ENCODE peak calls at places on chromosomes 12 and 14, in nine cellular contexts. I is CD8-positive, alpha-beta T cell; Y is PC-9; A is Peyer's patch; Z is tibial nerve; K is SK-N-SH; J is cardiac muscle cell; B is coronary artery; F is ovary. S is an unnamed sample.
A peak's percentile ranks its signal among the peaks of the same experiment; 100 is the strongest.

GRCh38 chr14:75539562-75540478 is 17.6 kb downstream of the BATF start:
- DNase-seq in J (no peak), K (no peak), I (no peak), A (peak; percentile 61), B (no peak), Z (no peak), Y (no peak), F (no peak), S (no peak)

GRCh38 chr14:29749327-29749726 is 178.3 kb downstream of the PRKD1 start:
- DNase-seq in A (no peak), K (no peak), B (no peak), Z (no peak), Y (no peak), I (no peak), F (no peak), J (peak; percentile 66), S (no peak)

GRCh38 chr12:52044284-52044983 is 6.8 kb upstream of the NR4A1 start:
- DNase-seq in J (peak; percentile 98), A (no peak), Y (peak; percentile 25), I (no peak), B (peak; percentile 97), F (peak; percentile 94), K (no peak), Z (peak; percentile 77), S (no peak)

GRCh38 chr14:92565718-92566115 is 52.1 kb downstream of the RIN3 start:
- DNase-seq in A (no peak), I (no peak), Y (peak; percentile 90), F (no peak), K (no peak), J (no peak), B (no peak), Z (no peak), S (peak; percentile 21)

GRCh38 chr14:71645656-71646055 is 286.6 kb upstream of the RGS6 start:
- DNase-seq in K (no peak), A (no peak), F (no peak), I (no peak), J (peak; percentile 70), B (no peak), Z (no peak), Y (no peak), S (no peak)

GRCh38 chr14:75234173-75234855 is 44.3 kb upstream of the FOS start:
- DNase-seq in I (no peak), F (no peak), Z (no peak), K (no peak), J (peak; percentile 94), A (no peak), Y (peak; percentile 96), B (peak; percentile 83), S (peak; percentile 34)

GRCh38 chr14:26598672-26599131 is 869 bp upstream of the NOVA1 start:
- DNase-seq in B (no peak), I (no peak), J (no peak), Y (no peak), K (peak; percentile 4), A (no peak), F (no peak), Z (peak; percentile 26), S (no peak)

GRCh38 chr12:4355843-4356327 is 23.6 kb downstream of the FGF23 start:
- DNase-seq in J (peak; percentile 27), B (no peak), I (no peak), A (no peak), K (peak; percentile 39), Y (no peak), Z (peak; percentile 10), F (no peak), S (no peak)

GRCh38 chr12:22283006-22283506 is 51.5 kb downstream of the ST8SIA1 start:
- DNase-seq in A (no peak), B (no peak), K (no peak), Z (no peak), J (peak; percentile 89), Y (no peak), I (no peak), F (no peak), S (no peak)

GRCh38 chr14:56195727-56196126 is 77.5 kb downstream of the PELI2 start:
- DNase-seq in A (peak; percentile 69), I (no peak), F (no peak), Z (peak; percentile 21), Y (no peak), B (no peak), J (peak; percentile 38), K (no peak), S (no peak)

GRCh38 chr12:68873316-68873715 is 59.7 kb downstream of the CPM start:
- DNase-seq in K (no peak), F (no peak), J (no peak), Y (no peak), I (no peak), Z (no peak), B (no peak), A (no peak), S (no peak)

GRCh38 chr12:68878283-68878682 is 54.7 kb downstream of the CPM start:
- DNase-seq in F (no peak), I (no peak), J (no peak), A (no peak), Z (no peak), K (no peak), B (no peak), Y (no peak), S (no peak)

GRCh38 chr12:68877583-68877982 is 55.4 kb downstream of the CPM start:
- DNase-seq in B (no peak), J (no peak), Y (no peak), A (no peak), K (no peak), Z (no peak), F (no peak), I (no peak), S (no peak)

GRCh38 chr12:68878846-68879245 is 54.1 kb downstream of the CPM start:
- DNase-seq in J (no peak), A (no peak), I (no peak), Y (no peak), B (no peak), F (no peak), K (no peak), Z (no peak), S (no peak)

GRCh38 chr12:68876471-68876870 is 56.5 kb downstream of the CPM start:
- DNase-seq in Y (no peak), Z (no peak), J (peak; percentile 56), A (no peak), F (no peak), B (no peak), I (no peak), K (no peak), S (no peak)
- H3K27ac ChIP-seq in Y (no peak overlapping the region), Z (no peak overlapping the region), J (no peak overlapping the region), A (no peak overlapping the region), F (peak overlapping the region; percentile 0), B (no peak overlapping the region), I (no peak overlapping the region), K (no peak overlapping the region), S (no peak overlapping the region)

GRCh38 chr14:80930836-80931389 is 10.6 kb downstream of the CEP128 start:
- DNase-seq in Z (no peak), A (peak; percentile 61), F (no peak), J (peak; percentile 87), B (no peak), Y (peak; percentile 45), K (no peak), I (no peak), S (peak; percentile 80)

GRCh38 chr14:80930095-80930494 is 11.4 kb downstream of the CEP128 start:
- DNase-seq in K (no peak), F (no peak), I (no peak), A (no peak), Z (no peak), J (no peak), B (no peak), Y (no peak), S (no peak)

GRCh38 chr14:80926706-80927384 is 14.7 kb downstream of the CEP128 start:
- DNase-seq in F (no peak), Y (no peak), J (peak; percentile 27), K (no peak), B (no peak), Z (no peak), A (no peak), I (no peak), S (no peak)

GRCh38 chr14:80924365-80925103 is 17.0 kb downstream of the CEP128 start:
- DNase-seq in Z (no peak), J (no peak), B (no peak), Y (no peak), F (no peak), I (no peak), K (no peak), A (no peak), S (no peak)

GRCh38 chr14:80927385-80927989 is 14.1 kb downstream of the CEP128 start:
- DNase-seq in A (no peak), B (no peak), K (no peak), I (no peak), Z (no peak), F (no peak), J (no peak), Y (no peak), S (no peak)
- TF ChIP-seq CTCF in A (no peak), B (no peak), K (no peak), I (no peak), Z (no peak), F (no peak), J (no peak), Y (no peak), S (no peak)

DNA sequence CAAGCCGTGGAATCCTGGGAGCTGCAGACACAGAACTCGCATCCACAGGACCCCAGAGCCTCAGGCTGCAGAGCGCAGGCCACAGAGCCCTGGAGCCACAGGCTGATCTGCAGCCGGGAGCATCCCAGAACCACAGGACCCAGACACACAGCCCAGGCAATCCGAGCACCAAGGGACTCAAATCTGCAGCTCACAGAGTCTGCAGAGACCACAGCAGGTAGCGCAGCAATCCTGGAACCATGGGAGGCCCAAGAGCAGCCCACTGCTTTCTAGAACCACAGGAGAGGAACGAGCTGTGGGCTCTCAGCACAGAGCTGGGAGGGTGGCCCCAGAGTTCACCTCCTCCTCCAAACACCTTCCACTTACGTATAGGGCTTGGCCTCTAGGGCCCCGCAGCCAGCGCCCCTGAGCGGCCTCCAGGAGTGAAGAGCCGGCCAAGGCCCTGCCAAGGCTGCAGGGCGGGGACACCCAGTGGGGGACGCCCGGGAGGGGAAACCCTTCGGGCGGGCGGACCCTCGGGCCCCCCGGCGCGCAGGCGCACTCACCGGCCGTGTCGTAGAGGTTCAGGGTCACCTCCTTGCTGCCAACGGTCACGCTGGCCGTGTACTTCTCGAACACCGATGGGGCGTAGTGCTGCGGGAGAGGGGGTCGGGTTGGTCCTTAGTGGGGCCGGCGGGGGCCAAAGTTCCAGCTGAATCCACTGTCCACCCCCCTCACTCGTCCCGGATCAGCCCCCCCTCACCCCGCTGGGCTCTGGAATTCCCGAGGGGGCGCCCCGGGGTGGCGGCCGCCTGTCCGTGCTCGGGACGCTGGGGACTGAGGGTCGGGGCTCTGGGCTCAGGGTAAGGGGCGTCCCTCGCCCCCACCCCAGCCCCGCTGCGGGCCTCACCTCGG is 634 bp downstream of the RHOF start:
- DNase-seq in A (peak; percentile 73), K (no peak), B (no peak), J (no peak), I (peak; percentile 45), Z (no peak), Y (peak; percentile 46), F (peak; percentile 81), S (no peak)
- H3K27ac ChIP-seq in A (peak overlapping the region; percentile 100), K (no peak overlapping the region), B (peak overlapping the region; percentile 36), J (peak overlapping the region; percentile 68), I (peak overlapping the region; percentile 70), Z (peak overlapping the region; percentile 99), Y (peak overlapping the region; percentile 100), F (peak overlapping the region; percentile 73), S (peak overlapping the region; percentile 100)

DNA sequence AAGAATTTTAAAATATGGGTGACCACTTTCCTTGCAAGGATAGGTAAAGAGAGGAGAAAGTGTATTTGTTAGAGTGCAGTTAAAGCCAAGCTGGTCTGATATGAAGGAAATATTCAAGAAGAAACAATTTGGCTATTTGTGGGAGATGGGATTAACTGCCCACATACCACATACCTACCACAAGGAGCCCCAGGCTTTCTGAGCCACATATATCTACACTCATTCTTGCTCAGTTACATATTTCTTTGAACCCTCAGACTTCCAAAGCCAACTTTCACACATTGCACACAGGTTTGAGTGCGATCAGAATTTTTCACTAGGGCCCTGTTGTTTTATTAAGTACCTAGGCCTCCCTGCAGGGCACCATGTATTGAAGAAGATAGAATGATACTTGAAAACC is 330.2 kb downstream of the ZFP36L1 start:
- DNase-seq in A (no peak), J (no peak), K (no peak), B (no peak), Z (no peak), F (no peak), Y (no peak), I (no peak), S (no peak)
- TF ChIP-seq CTCF in A (no peak), J (peak; percentile 25), K (peak; percentile 43), B (no peak), Z (no peak), F (no peak), Y (no peak), I (no peak), S (no peak)

S was measured in RWPE1.